ENCODE peak calls at places on chromosomes 1 and 21, in nine cellular contexts. One of them, this sample, is unnamed.

GRCh38 chr21:29486306-29486705 is 187.6 kb downstream of the BACH1 start:
- DNase-seq in pancreas: no peak
- DNase-seq in NCI-H69: no peak
- DNase-seq in NCI-H1105 treated with DMSO at 0.1 percent for 48 hours: no peak
- DNase-seq in HS-27A: no peak
- DNase-seq in kidney glomerular epithelial cell: no peak
- DNase-seq in HS-5: no peak
- DNase-seq in ELR: no peak
- DNase-seq in stimulated activated CD4-positive, alpha-beta T cell treated with anti-CD3 and anti-CD28 coated beads, Interleukin-15, amount 100 ng/mL, for 24 hours: no peak
- DNase-seq in this sample: no peak

GRCh38 chr1:116105996-116106395 is 5.2 kb upstream of the MAB21L3 start:
- DNase-seq in NCI-H1105 treated with DMSO at 0.1 percent for 48 hours: no peak
- DNase-seq in HS-5: no peak
- DNase-seq in kidney glomerular epithelial cell: no peak
- DNase-seq in stimulated activated CD4-positive, alpha-beta T cell treated with anti-CD3 and anti-CD28 coated beads, Interleukin-15, amount 100 ng/mL, for 24 hours: no peak
- DNase-seq in pancreas: no peak
- DNase-seq in HS-27A: no peak
- DNase-seq in NCI-H69: peak
- DNase-seq in ELR: no peak
- DNase-seq in this sample: no peak

GRCh38 chr1:203153989-203154821 is 21.4 kb downstream of the MYBPH start:
- DNase-seq in pancreas: no peak
- DNase-seq in stimulated activated CD4-positive, alpha-beta T cell treated with anti-CD3 and anti-CD28 coated beads, Interleukin-15, amount 100 ng/mL, for 24 hours: no peak
- DNase-seq in ELR: peak
- DNase-seq in NCI-H1105 treated with DMSO at 0.1 percent for 48 hours: no peak
- DNase-seq in NCI-H69: no peak
- DNase-seq in kidney glomerular epithelial cell: peak
- DNase-seq in HS-5: no peak
- DNase-seq in HS-27A: no peak
- DNase-seq in this sample: peak

GRCh38 chr21:33703750-33704606 is 61.7 kb downstream of the ITSN1 start:
- DNase-seq in kidney glomerular epithelial cell: no peak
- DNase-seq in HS-5: no peak
- DNase-seq in NCI-H1105 treated with DMSO at 0.1 percent for 48 hours: no peak
- DNase-seq in pancreas: no peak
- DNase-seq in HS-27A: no peak
- DNase-seq in ELR: no peak
- DNase-seq in stimulated activated CD4-positive, alpha-beta T cell treated with anti-CD3 and anti-CD28 coated beads, Interleukin-15, amount 100 ng/mL, for 24 hours: no peak
- DNase-seq in NCI-H69: no peak
- DNase-seq in this sample: no peak

GRCh38 chr1:100517517-100517916 is 20.4 kb upstream of the GPR88 start:
- DNase-seq in NCI-H69: no peak
- DNase-seq in ELR: no peak
- DNase-seq in pancreas: no peak
- DNase-seq in HS-27A: no peak
- DNase-seq in NCI-H1105 treated with DMSO at 0.1 percent for 48 hours: no peak
- DNase-seq in kidney glomerular epithelial cell: no peak
- DNase-seq in stimulated activated CD4-positive, alpha-beta T cell treated with anti-CD3 and anti-CD28 coated beads, Interleukin-15, amount 100 ng/mL, for 24 hours: no peak
- DNase-seq in HS-5: no peak
- DNase-seq in this sample: no peak

GRCh38 chr1:22889213-22889827 is 83.3 kb downstream of the LACTBL1 start:
- DNase-seq in HS-27A: no peak
- DNase-seq in pancreas: no peak
- DNase-seq in ELR: peak
- DNase-seq in stimulated activated CD4-positive, alpha-beta T cell treated with anti-CD3 and anti-CD28 coated beads, Interleukin-15, amount 100 ng/mL, for 24 hours: no peak
- DNase-seq in kidney glomerular epithelial cell: peak
- DNase-seq in NCI-H69: peak
- DNase-seq in NCI-H1105 treated with DMSO at 0.1 percent for 48 hours: peak
- DNase-seq in HS-5: no peak
- DNase-seq in this sample: no peak

GRCh38 chr1:97647776-97648175 is 273.1 kb downstream of the DPYD start:
- DNase-seq in pancreas: no peak
- DNase-seq in NCI-H69: no peak
- DNase-seq in kidney glomerular epithelial cell: peak
- DNase-seq in stimulated activated CD4-positive, alpha-beta T cell treated with anti-CD3 and anti-CD28 coated beads, Interleukin-15, amount 100 ng/mL, for 24 hours: no peak
- DNase-seq in NCI-H1105 treated with DMSO at 0.1 percent for 48 hours: no peak
- DNase-seq in ELR: peak
- DNase-seq in HS-27A: no peak
- DNase-seq in HS-5: peak
- DNase-seq in this sample: no peak

GRCh38 chr1:206050655-206051235 is 2.2 kb upstream of the RHEX start:
- DNase-seq in ELR: no peak
- DNase-seq in stimulated activated CD4-positive, alpha-beta T cell treated with anti-CD3 and anti-CD28 coated beads, Interleukin-15, amount 100 ng/mL, for 24 hours: peak
- DNase-seq in pancreas: no peak
- DNase-seq in NCI-H69: no peak
- DNase-seq in HS-27A: no peak
- DNase-seq in NCI-H1105 treated with DMSO at 0.1 percent for 48 hours: no peak
- DNase-seq in kidney glomerular epithelial cell: peak
- DNase-seq in HS-5: no peak
- DNase-seq in this sample: peak

GRCh38 chr1:245704765-245705164 is 550.0 kb downstream of the KIF26B start:
- DNase-seq in NCI-H1105 treated with DMSO at 0.1 percent for 48 hours: no peak
- DNase-seq in pancreas: no peak
- DNase-seq in kidney glomerular epithelial cell: no peak
- DNase-seq in stimulated activated CD4-positive, alpha-beta T cell treated with anti-CD3 and anti-CD28 coated beads, Interleukin-15, amount 100 ng/mL, for 24 hours: no peak
- DNase-seq in NCI-H69: no peak
- DNase-seq in ELR: peak
- DNase-seq in HS-5: peak
- DNase-seq in HS-27A: peak
- DNase-seq in this sample: no peak

GRCh38 chr1:190754769-190755168 is 277.1 kb upstream of the BRINP3 start:
- DNase-seq in HS-5: peak
- DNase-seq in NCI-H69: peak
- DNase-seq in ELR: peak
- DNase-seq in HS-27A: no peak
- DNase-seq in NCI-H1105 treated with DMSO at 0.1 percent for 48 hours: peak
- DNase-seq in kidney glomerular epithelial cell: no peak
- DNase-seq in stimulated activated CD4-positive, alpha-beta T cell treated with anti-CD3 and anti-CD28 coated beads, Interleukin-15, amount 100 ng/mL, for 24 hours: no peak
- DNase-seq in pancreas: no peak
- DNase-seq in this sample: no peak

GRCh38 chr1:33420870-33421775 is 9.8 kb downstream of the PHC2 start:
- DNase-seq in HS-27A: no peak
- DNase-seq in NCI-H1105 treated with DMSO at 0.1 percent for 48 hours: no peak
- DNase-seq in HS-5: no peak
- DNase-seq in ELR: peak
- DNase-seq in pancreas: no peak
- DNase-seq in stimulated activated CD4-positive, alpha-beta T cell treated with anti-CD3 and anti-CD28 coated beads, Interleukin-15, amount 100 ng/mL, for 24 hours: no peak
- DNase-seq in NCI-H69: no peak
- DNase-seq in kidney glomerular epithelial cell: no peak
- DNase-seq in this sample: no peak

GRCh38 chr1:214493126-214493796 is 58.1 kb downstream of the PTPN14 start:
- DNase-seq in kidney glomerular epithelial cell: no peak
- DNase-seq in ELR: peak
- DNase-seq in HS-27A: no peak
- DNase-seq in HS-5: peak
- DNase-seq in NCI-H1105 treated with DMSO at 0.1 percent for 48 hours: no peak
- DNase-seq in NCI-H69: no peak
- DNase-seq in stimulated activated CD4-positive, alpha-beta T cell treated with anti-CD3 and anti-CD28 coated beads, Interleukin-15, amount 100 ng/mL, for 24 hours: no peak
- DNase-seq in pancreas: no peak
- DNase-seq in this sample: no peak

GRCh38 chr1:115714572-115715141 is 53.9 kb downstream of the CASQ2 start:
- DNase-seq in stimulated activated CD4-positive, alpha-beta T cell treated with anti-CD3 and anti-CD28 coated beads, Interleukin-15, amount 100 ng/mL, for 24 hours: no peak
- DNase-seq in NCI-H69: peak
- DNase-seq in HS-27A: no peak
- DNase-seq in pancreas: no peak
- DNase-seq in HS-5: no peak
- DNase-seq in kidney glomerular epithelial cell: peak
- DNase-seq in ELR: no peak
- DNase-seq in NCI-H1105 treated with DMSO at 0.1 percent for 48 hours: peak
- DNase-seq in this sample: peak

GRCh38 chr1:2404890-2405511 is 7.4 kb downstream of the PEX10 start:
- DNase-seq in kidney glomerular epithelial cell: no peak
- DNase-seq in NCI-H1105 treated with DMSO at 0.1 percent for 48 hours: no peak
- DNase-seq in HS-5: no peak
- DNase-seq in HS-27A: no peak
- DNase-seq in ELR: no peak
- DNase-seq in stimulated activated CD4-positive, alpha-beta T cell treated with anti-CD3 and anti-CD28 coated beads, Interleukin-15, amount 100 ng/mL, for 24 hours: no peak
- DNase-seq in NCI-H69: no peak
- DNase-seq in pancreas: peak
- DNase-seq in this sample: no peak

This sample was measured in keratinocyte.